ENCODE peak calls at places on chromosome 12, in five cellular contexts. One of them, this sample, is unnamed.

GRCh38 chr12:132600048-132601032 is 10.0 kb downstream of the LRCOL1 start:
- DNase-seq in HepG2: peak; percentile 54
- DNase-seq in K562: peak; percentile 83
- DNase-seq in IMR-90: peak; percentile 61
- DNase-seq in SK-N-SH: peak; percentile 91
- DNase-seq in this sample: no peak

GRCh38 chr12:128531153-128531552 is 264.2 kb downstream of the TMEM132C start:
- DNase-seq in K562: peak; percentile 5
- DNase-seq in HepG2: no peak
- DNase-seq in IMR-90: no peak
- DNase-seq in SK-N-SH: no peak
- DNase-seq in this sample: peak; percentile 3

GRCh38 chr12:48300774-48301173 is 49.9 kb downstream of the ZNF641 start:
- DNase-seq in HepG2: no peak
- DNase-seq in IMR-90: no peak
- DNase-seq in SK-N-SH: no peak
- DNase-seq in K562: no peak
- DNase-seq in this sample: no peak

GRCh38 chr12:122399592-122400373 is 22.7 kb downstream of the CLIP1 start:
- DNase-seq in HepG2: peak; percentile 91
- DNase-seq in IMR-90: peak; percentile 94
- DNase-seq in K562: peak; percentile 96
- DNase-seq in SK-N-SH: peak; percentile 66
- DNase-seq in this sample: no peak

GRCh38 chr12:42756841-42757661 is 167.5 kb upstream of the PRICKLE1 start:
- DNase-seq in HepG2: no peak
- DNase-seq in K562: no peak
- DNase-seq in SK-N-SH: no peak
- DNase-seq in IMR-90: peak; percentile 91
- DNase-seq in this sample: no peak

GRCh38 chr12:62971769-62972525 is 37.0 kb upstream of the PPM1H start:
- DNase-seq in K562: no peak
- DNase-seq in HepG2: no peak
- DNase-seq in IMR-90: no peak
- DNase-seq in SK-N-SH: no peak
- DNase-seq in this sample: no peak

GRCh38 chr12:107624493-107624892 is 61.1 kb upstream of the PWP1 start:
- DNase-seq in IMR-90: no peak
- DNase-seq in HepG2: no peak
- DNase-seq in SK-N-SH: no peak
- DNase-seq in K562: no peak
- DNase-seq in this sample: no peak

GRCh38 chr12:52093346-52093745 is 13.8 kb downstream of the SMIM41 start:
- DNase-seq in SK-N-SH: peak; percentile 34
- DNase-seq in IMR-90: no peak
- DNase-seq in HepG2: no peak
- DNase-seq in K562: no peak
- DNase-seq in this sample: no peak

GRCh38 chr12:54017027-54017788 is 8.4 kb downstream of the HOXC8 start:
- DNase-seq in K562: peak; percentile 56
- DNase-seq in SK-N-SH: peak; percentile 71
- DNase-seq in HepG2: no peak
- DNase-seq in IMR-90: no peak
- DNase-seq in this sample: no peak

GRCh38 chr12:30154996-30155730 is 371.4 kb upstream of the TMTC1 start:
- DNase-seq in SK-N-SH: no peak
- DNase-seq in IMR-90: peak; percentile 8
- DNase-seq in HepG2: no peak
- DNase-seq in K562: no peak
- DNase-seq in this sample: no peak

GRCh38 chr12:8644345-8645248 is 18.0 kb downstream of the MFAP5 start:
- DNase-seq in IMR-90: no peak
- DNase-seq in K562: no peak
- DNase-seq in SK-N-SH: no peak
- DNase-seq in HepG2: no peak
- DNase-seq in this sample: peak; percentile 90

GRCh38 chr12:92107621-92108131 is 38.0 kb downstream of the BTG1 start:
- DNase-seq in IMR-90: no peak
- DNase-seq in SK-N-SH: peak; percentile 55
- DNase-seq in HepG2: no peak
- DNase-seq in K562: no peak
- DNase-seq in this sample: no peak

GRCh38 chr12:106301611-106302321 is 767 bp upstream of the TCP11L2 start:
- DNase-seq in HepG2: no peak
- DNase-seq in K562: peak; percentile 97
- DNase-seq in IMR-90: peak; percentile 64
- DNase-seq in SK-N-SH: peak; percentile 30
- DNase-seq in this sample: peak; percentile 53

GRCh38 chr12:108643941-108644742 is 10.4 kb upstream of the SELPLG start:
- DNase-seq in K562: no peak
- DNase-seq in HepG2: no peak
- DNase-seq in SK-N-SH: no peak
- DNase-seq in IMR-90: no peak
- DNase-seq in this sample: no peak

GRCh38 chr12:56695327-56696101 is 7.4 kb upstream of the PTGES3 start:
- DNase-seq in SK-N-SH: no peak
- DNase-seq in K562: peak; percentile 63
- DNase-seq in IMR-90: peak; percentile 55
- DNase-seq in HepG2: no peak
- DNase-seq in this sample: no peak
- TF ChIP-seq MXI1 in SK-N-SH: no peak
- TF ChIP-seq MXI1 in K562: no peak
- TF ChIP-seq MXI1 in IMR-90: no peak
- TF ChIP-seq MXI1 in HepG2: no peak
- TF ChIP-seq MXI1 in this sample: no peak

GRCh38 chr12:44159870-44160269 is 324.0 kb downstream of the TMEM117 start:
- DNase-seq in HepG2: no peak
- DNase-seq in K562: no peak
- DNase-seq in IMR-90: no peak
- DNase-seq in SK-N-SH: no peak
- DNase-seq in this sample: no peak

GRCh38 chr12:44157359-44157758 is 321.5 kb downstream of the TMEM117 start:
- DNase-seq in IMR-90: no peak
- DNase-seq in HepG2: no peak
- DNase-seq in K562: no peak
- DNase-seq in SK-N-SH: no peak
- DNase-seq in this sample: no peak

GRCh38 chr12:44159211-44159610 is 323.3 kb downstream of the TMEM117 start:
- DNase-seq in K562: no peak
- DNase-seq in HepG2: peak; percentile 14
- DNase-seq in SK-N-SH: no peak
- DNase-seq in IMR-90: no peak
- DNase-seq in this sample: no peak

GRCh38 chr12:44155349-44155748 is 319.5 kb downstream of the TMEM117 start:
- DNase-seq in K562: no peak
- DNase-seq in SK-N-SH: no peak
- DNase-seq in HepG2: no peak
- DNase-seq in IMR-90: no peak
- DNase-seq in this sample: no peak

DNA sequence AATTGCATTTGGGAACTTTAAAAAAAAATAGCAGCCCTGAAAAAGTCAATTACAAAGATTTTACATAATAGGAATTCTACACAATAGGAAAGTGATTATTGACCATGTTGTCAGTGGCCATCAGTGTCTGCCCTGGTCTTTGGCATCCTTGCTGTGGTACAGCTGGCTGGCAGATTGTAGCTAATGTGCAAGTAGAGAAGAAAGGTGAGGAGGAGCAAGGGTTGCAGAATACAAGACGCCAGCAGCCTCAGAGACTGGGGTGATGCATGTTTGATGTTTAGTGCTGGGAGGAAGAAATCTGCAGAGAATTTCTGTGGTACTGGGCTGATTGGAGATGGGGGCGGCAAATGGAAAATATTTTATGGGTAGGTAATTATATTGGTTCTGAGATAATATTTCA is 322.9 kb downstream of the TMEM117 start:
- DNase-seq in HepG2: no peak
- DNase-seq in IMR-90: no peak
- DNase-seq in SK-N-SH: no peak
- DNase-seq in K562: no peak
- DNase-seq in this sample: no peak
- TF ChIP-seq MXI1 in HepG2: no peak
- TF ChIP-seq MXI1 in IMR-90: no peak
- TF ChIP-seq MXI1 in SK-N-SH: no peak
- TF ChIP-seq MXI1 in K562: no peak
- TF ChIP-seq MXI1 in this sample: no peak

GRCh38 chr12:24668563-24668962 is 280.3 kb downstream of the BCAT1 start:
- DNase-seq in K562: no peak
- DNase-seq in HepG2: no peak
- DNase-seq in SK-N-SH: no peak
- DNase-seq in IMR-90: peak; percentile 44
- DNase-seq in this sample: no peak
- TF ChIP-seq MXI1 in K562: no peak
- TF ChIP-seq MXI1 in HepG2: no peak
- TF ChIP-seq MXI1 in SK-N-SH: no peak
- TF ChIP-seq MXI1 in IMR-90: no peak
- TF ChIP-seq MXI1 in this sample: no peak

GRCh38 chr12:124279846-124280360 is 15.0 kb upstream of the RFLNA start:
- DNase-seq in IMR-90: no peak
- DNase-seq in K562: no peak
- DNase-seq in HepG2: no peak
- DNase-seq in SK-N-SH: no peak
- DNase-seq in this sample: no peak

GRCh38 chr12:124279315-124279714 is 15.6 kb upstream of the RFLNA start:
- DNase-seq in K562: no peak
- DNase-seq in SK-N-SH: no peak
- DNase-seq in IMR-90: no peak
- DNase-seq in HepG2: no peak
- DNase-seq in this sample: no peak

GRCh38 chr12:124276337-124276736 is 18.6 kb upstream of the RFLNA start:
- DNase-seq in SK-N-SH: no peak
- DNase-seq in K562: no peak
- DNase-seq in IMR-90: no peak
- DNase-seq in HepG2: no peak
- DNase-seq in this sample: no peak

GRCh38 chr12:124278389-124279101 is 16.3 kb upstream of the RFLNA start:
- DNase-seq in SK-N-SH: no peak
- DNase-seq in K562: no peak
- DNase-seq in IMR-90: no peak
- DNase-seq in HepG2: peak; percentile 91
- DNase-seq in this sample: no peak

GRCh38 chr12:124277394-124278222 is 17.3 kb upstream of the RFLNA start:
- DNase-seq in IMR-90: no peak
- DNase-seq in HepG2: no peak
- DNase-seq in K562: no peak
- DNase-seq in SK-N-SH: peak; percentile 44
- DNase-seq in this sample: no peak
- TF ChIP-seq MXI1 in IMR-90: no peak
- TF ChIP-seq MXI1 in HepG2: no peak
- TF ChIP-seq MXI1 in K562: no peak
- TF ChIP-seq MXI1 in SK-N-SH: no peak
- TF ChIP-seq MXI1 in this sample: no peak

DNA sequence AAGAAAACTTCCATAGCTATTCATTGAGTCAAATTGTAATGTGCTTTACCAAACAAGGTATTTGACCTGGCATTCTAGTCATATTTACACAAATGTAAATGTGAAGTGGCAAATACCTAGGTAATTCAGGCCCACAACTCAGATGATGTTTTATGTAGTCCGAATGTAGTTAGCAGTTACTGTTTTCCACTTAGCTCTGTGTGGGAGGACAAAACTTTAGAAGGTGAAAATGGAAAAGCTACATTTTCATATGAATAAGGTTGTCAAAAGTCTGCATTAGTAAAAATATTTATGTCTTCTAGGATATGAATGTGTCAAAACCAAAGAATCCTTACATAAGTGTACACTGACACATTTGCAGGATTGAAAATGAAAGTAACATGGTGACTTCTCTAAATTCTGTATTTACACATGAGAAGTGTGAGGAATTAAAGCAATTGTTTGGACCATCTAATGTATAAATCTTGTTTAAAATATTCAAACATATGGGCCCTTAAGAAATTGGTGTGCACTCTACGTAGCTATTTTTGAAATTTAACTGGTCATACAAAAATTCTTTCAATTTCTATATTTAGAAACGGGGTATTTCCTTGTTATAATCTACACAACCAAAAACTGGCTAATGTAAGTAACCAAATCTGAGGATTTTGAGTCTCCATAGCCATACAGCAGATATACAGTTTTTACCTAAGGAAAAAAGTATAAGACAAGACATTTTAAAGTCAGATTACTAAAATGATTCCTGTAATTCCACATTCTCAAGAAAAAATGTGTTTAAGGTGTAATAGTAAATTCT is 5.4 kb downstream of the CDKN1B start:
- DNase-seq in SK-N-SH: no peak
- DNase-seq in K562: no peak
- DNase-seq in HepG2: no peak
- DNase-seq in IMR-90: peak; percentile 53
- DNase-seq in this sample: no peak
- TF ChIP-seq MXI1 in SK-N-SH: no peak
- TF ChIP-seq MXI1 in K562: no peak
- TF ChIP-seq MXI1 in HepG2: no peak
- TF ChIP-seq MXI1 in IMR-90: no peak
- TF ChIP-seq MXI1 in this sample: no peak

GRCh38 chr12:114700392-114701103 is 16.6 kb upstream of the TBX3 start:
- DNase-seq in IMR-90: no peak
- DNase-seq in SK-N-SH: no peak
- DNase-seq in HepG2: no peak
- DNase-seq in K562: no peak
- DNase-seq in this sample: no peak
- TF ChIP-seq MXI1 in IMR-90: no peak
- TF ChIP-seq MXI1 in SK-N-SH: no peak
- TF ChIP-seq MXI1 in HepG2: no peak
- TF ChIP-seq MXI1 in K562: no peak
- TF ChIP-seq MXI1 in this sample: no peak

This sample was measured in GM12878.